ENCODE peak calls at places on chromosomes 13 and 19, in eight cellular contexts. H is right lobe of liver, A is A549, U is breast epithelium, P is cardiac fibroblast, G is lower lobe of right lung, E is ascending aorta, K is psoas muscle. B is an unnamed sample.

GRCh38 chr19:35483089-35483488 is 7.2 kb downstream of the KRTDAP start:
- DNase-seq in H (no peak), G (no peak), K (no peak), A (no peak), P (no peak), E (no peak), U (no peak), B (no peak)

GRCh38 chr13:45792827-45793303 is 58.7 kb downstream of the SIAH3 start:
- DNase-seq in A (no peak), P (no peak), H (no peak), U (no peak), E (no peak), K (no peak), G (no peak), B (no peak)

GRCh38 chr19:34173145-34173956 is 1.0 kb downstream of the LSM14A start:
- DNase-seq in G (peak; percentile 49), A (peak; percentile 69), E (no peak), H (peak; percentile 56), P (no peak), K (peak; percentile 54), U (peak; percentile 71), B (no peak)

GRCh38 chr19:52946322-52947310 is 16.1 kb downstream of the ZNF816 start:
- DNase-seq in U (peak; percentile 26), H (no peak), E (no peak), P (no peak), K (no peak), G (peak; percentile 88), A (no peak), B (no peak)

GRCh38 chr19:33064778-33065550 is at the start of gene RHPN2:
- DNase-seq in A (peak; percentile 93), H (peak; percentile 84), P (peak; percentile 81), G (peak; percentile 71), K (peak; percentile 64), E (no peak), U (no peak), B (no peak)

GRCh38 chr19:38392707-38393308 is 4.3 kb downstream of the SPRED3 start:
- DNase-seq in G (no peak), H (no peak), K (no peak), U (no peak), A (peak; percentile 79), E (no peak), P (peak; percentile 34), B (no peak)

GRCh38 chr13:109750376-109750775 is 36.0 kb downstream of the IRS2 start:
- DNase-seq in P (no peak), U (no peak), K (no peak), G (no peak), H (no peak), A (no peak), E (no peak), B (no peak)

GRCh38 chr19:53982611-53983010 is 8.8 kb upstream of the CACNG6 start:
- DNase-seq in E (no peak), U (peak; percentile 20), P (peak; percentile 74), K (peak; percentile 85), G (peak; percentile 55), H (peak; percentile 45), A (peak; percentile 79), B (no peak)

GRCh38 chr19:55467236-55468053 is 2.9 kb upstream of the C19orf85 start:
- DNase-seq in H (peak; percentile 80), A (peak; percentile 48), P (peak; percentile 89), U (no peak), E (peak; percentile 85), K (peak; percentile 83), G (peak; percentile 79), B (peak; percentile 66)

DNA sequence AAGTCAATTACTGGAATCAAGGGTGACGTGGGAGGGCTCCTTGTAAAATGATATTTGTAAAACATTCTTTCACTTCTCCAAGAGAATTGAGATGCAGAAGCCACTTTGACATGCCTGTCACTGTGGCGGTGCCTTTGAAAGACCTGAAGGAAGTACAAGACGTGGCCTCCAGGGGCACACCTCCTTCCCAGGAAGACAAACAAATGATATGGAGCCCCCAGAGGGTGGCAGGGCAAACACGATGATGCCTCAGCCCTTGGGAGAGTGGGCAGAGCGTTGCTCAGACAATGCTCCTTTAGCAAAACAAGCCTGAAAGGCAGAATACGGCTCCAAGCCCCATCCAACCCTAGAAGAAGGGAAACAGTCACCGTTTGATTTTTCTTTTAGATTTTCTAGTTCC is 9.3 kb upstream of the ATP12A start:
- DNase-seq in U (no peak), P (peak; percentile 11), E (no peak), A (peak; percentile 60), G (no peak), H (no peak), K (no peak), B (no peak)
- TF ChIP-seq CTCF in U (no peak), P (no peak), E (no peak), A (no peak), G (no peak), H (no peak), K (no peak), B (no peak)

GRCh38 chr13:98141509-98141908 is 1.4 kb upstream of the FARP1 start:
- DNase-seq in G (no peak), A (no peak), P (no peak), K (no peak), U (no peak), H (no peak), E (no peak), B (no peak)

GRCh38 chr13:98141938-98142426 is 912 bp upstream of the FARP1 start:
- DNase-seq in G (peak; percentile 58), P (no peak), A (no peak), H (peak; percentile 48), K (peak; percentile 59), E (no peak), U (no peak), B (no peak)

GRCh38 chr13:98143601-98144500 is 957 bp downstream of the FARP1 start:
- DNase-seq in E (no peak), P (peak; percentile 49), A (no peak), U (no peak), K (peak; percentile 60), H (peak; percentile 45), G (peak; percentile 56), B (no peak)

GRCh38 chr13:98143157-98143553 is 261 bp downstream of the FARP1 start:
- DNase-seq in E (no peak), K (peak; percentile 68), U (no peak), A (no peak), H (no peak), P (no peak), G (peak; percentile 71), B (no peak)

DNA sequence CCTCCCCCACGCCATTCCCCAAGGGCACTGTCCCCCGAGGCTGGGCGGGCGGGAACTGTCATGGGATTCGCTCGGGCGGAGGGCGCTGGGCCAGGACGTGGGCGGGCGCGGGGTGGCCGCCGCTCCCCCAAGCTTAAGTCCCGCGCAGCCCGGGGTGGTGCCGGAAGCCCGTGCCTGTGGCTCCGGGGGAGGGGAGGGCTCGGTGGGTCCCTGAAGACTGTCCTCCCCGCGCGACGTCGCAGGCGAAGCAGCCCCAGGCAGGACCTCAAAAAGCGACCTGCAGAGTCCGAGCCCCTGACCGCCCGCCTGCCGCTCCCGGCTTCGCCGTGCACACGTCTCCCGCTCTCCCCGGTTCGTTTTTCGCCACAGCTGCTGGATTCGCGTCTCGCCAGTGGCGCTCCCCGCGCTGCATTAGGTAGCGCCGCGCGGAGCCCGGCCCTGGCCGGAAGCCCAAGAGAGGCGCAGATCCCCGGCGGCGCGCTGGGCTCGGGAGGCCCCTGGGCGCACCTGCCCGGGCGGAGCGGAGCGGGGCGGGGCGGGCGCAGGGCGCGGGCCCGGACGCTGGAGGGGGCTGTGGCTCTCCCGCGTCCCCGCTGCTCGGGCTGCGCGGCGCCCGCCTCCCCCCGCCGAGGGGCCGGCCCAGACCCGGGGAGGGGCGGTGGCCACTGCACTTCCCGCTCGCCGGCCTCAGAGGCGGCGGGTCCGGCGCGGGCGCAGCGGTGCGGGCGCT is at the start of gene FARP1:
- DNase-seq in G (peak; percentile 83), A (peak; percentile 54), E (peak; percentile 79), U (peak; percentile 62), K (peak; percentile 81), P (peak; percentile 73), H (peak; percentile 89), B (no peak)
- TF ChIP-seq CTCF in G (peak; percentile 24), A (peak; percentile 50), E (no peak), U (peak; percentile 61), K (peak; percentile 47), P (no peak), H (peak; percentile 84), B (peak; percentile 20)

GRCh38 chr13:29572575-29572974 is 22.9 kb downstream of the SLC7A1 start:
- DNase-seq in P (no peak), A (no peak), H (no peak), E (no peak), U (no peak), G (no peak), K (no peak), B (no peak)

GRCh38 chr13:29571876-29572570 is 23.5 kb downstream of the SLC7A1 start:
- DNase-seq in K (no peak), E (no peak), A (no peak), G (no peak), U (no peak), H (no peak), P (no peak), B (no peak)

GRCh38 chr13:29570058-29570654 is 25.3 kb downstream of the SLC7A1 start:
- DNase-seq in K (no peak), U (no peak), A (no peak), P (no peak), G (no peak), E (no peak), H (no peak), B (no peak)

GRCh38 chr13:29575098-29575497 is 20.4 kb downstream of the SLC7A1 start:
- DNase-seq in G (no peak), H (no peak), E (no peak), A (no peak), U (no peak), P (no peak), K (no peak), B (no peak)

GRCh38 chr13:29573190-29573589 is 22.3 kb downstream of the SLC7A1 start:
- DNase-seq in E (no peak), P (peak; percentile 42), H (no peak), K (peak; percentile 70), A (no peak), G (no peak), U (peak; percentile 72), B (no peak)
- TF ChIP-seq CTCF in E (no peak), P (no peak), H (no peak), K (no peak), A (no peak), G (no peak), U (no peak), B (no peak)

DNA sequence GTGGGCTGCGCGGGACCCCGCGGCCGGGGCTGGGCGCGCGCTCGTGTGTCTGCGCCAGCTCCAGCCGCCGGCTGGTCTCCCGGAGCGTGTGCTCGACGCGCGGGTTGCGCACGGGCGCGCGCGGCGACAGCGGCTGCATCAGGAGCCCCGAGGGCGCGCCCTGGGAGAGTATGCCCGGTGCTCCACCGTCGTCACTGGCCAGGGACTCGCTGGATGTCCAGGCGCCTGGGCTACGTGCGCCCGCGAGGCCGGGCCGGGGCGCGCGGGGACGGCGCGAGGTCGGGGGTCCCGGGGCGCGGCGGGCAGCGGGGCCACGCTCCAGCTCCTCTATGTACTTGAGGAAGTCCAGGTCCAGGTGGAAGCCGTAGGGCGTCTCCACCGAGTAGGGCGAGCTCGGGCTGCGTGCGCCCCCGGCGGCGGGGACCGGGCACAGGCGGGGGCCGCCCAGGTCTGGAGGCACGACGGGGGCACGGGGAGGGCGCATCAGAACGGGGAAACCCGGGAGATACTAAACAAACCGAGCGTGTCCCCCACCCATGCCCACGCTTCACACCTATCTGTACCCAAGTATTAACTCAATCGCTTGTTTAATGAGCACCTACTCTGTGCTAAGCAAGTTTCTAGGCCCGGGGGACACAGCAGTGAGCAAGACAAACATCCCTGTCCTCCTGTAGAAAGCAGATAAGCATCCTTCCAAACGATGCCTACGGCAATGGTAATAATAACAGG is 7.6 kb downstream of the KANK3 start:
- DNase-seq in H (no peak), G (no peak), P (no peak), U (no peak), A (peak; percentile 66), K (peak; percentile 41), E (no peak), B (no peak)
- TF ChIP-seq CTCF in H (no peak), G (no peak), P (no peak), U (no peak), A (peak; percentile 40), K (no peak), E (no peak), B (no peak)

B was measured in omental fat pad.